ENCODE peak calls at places on chromosomes 3 and 15, in four cellular contexts. C, V, U and B are unnamed samples.

GRCh38 chr3:172367205-172368105 is 80.8 kb downstream of the GHSR start:
- DNase-seq in V (peak), U (no peak), C (peak), B (no peak)

GRCh38 chr3:64732570-64732969 is 44.8 kb upstream of the ADAMTS9 start:
- DNase-seq in U (no peak), V (no peak), C (no peak), B (no peak)

GRCh38 chr15:52667597-52667996 is 11.6 kb downstream of the ATOSA start:
- DNase-seq in U (no peak), C (no peak), V (no peak), B (no peak)

GRCh38 chr3:61595826-61596225 is 34.5 kb downstream of the PTPRG start:
- DNase-seq in C (no peak), V (no peak), U (no peak), B (no peak)

GRCh38 chr3:72487078-72487765 is 361.0 kb downstream of the SHQ1 start:
- DNase-seq in U (no peak), C (no peak), V (peak), B (peak)

GRCh38 chr3:123130079-123130726 is 63.4 kb downstream of the PDIA5 start:
- DNase-seq in V (no peak), C (no peak), U (no peak), B (no peak)

GRCh38 chr3:30231277-30232141 is 374.9 kb upstream of the TGFBR2 start:
- DNase-seq in U (no peak), C (peak), V (no peak), B (no peak)

GRCh38 chr3:67312205-67312604 is 314.1 kb downstream of the KBTBD8 start:
- DNase-seq in V (no peak), U (no peak), C (no peak), B (no peak)

GRCh38 chr3:158108596-158108995 is 1.3 kb upstream of the RSRC1 start:
- DNase-seq in V (no peak), U (no peak), C (no peak), B (no peak)

GRCh38 chr15:79397264-79397663 is 34.9 kb upstream of the MINAR1 start:
- DNase-seq in U (no peak), V (no peak), C (no peak), B (no peak)

GRCh38 chr3:171776411-171776810 is 33.9 kb downstream of the PLD1 start:
- DNase-seq in C (no peak), V (no peak), U (no peak), B (peak)

GRCh38 chr3:131549340-131549739 is 46.6 kb upstream of the MRPL3 start:
- DNase-seq in V (peak), C (no peak), U (no peak), B (no peak)

GRCh38 chr3:113663324-113663750 is 33.1 kb downstream of the USF3 start:
- DNase-seq in V (no peak), C (no peak), U (no peak), B (peak)

GRCh38 chr15:57668074-57668473 is 38.4 kb upstream of the POLR2M start:
- DNase-seq in C (no peak), U (no peak), V (no peak), B (no peak)

GRCh38 chr3:46242120-46242519 is at the start of gene CCR3:
- DNase-seq in C (no peak), V (no peak), U (no peak), B (no peak)

GRCh38 chr3:42055291-42055690 is 35.9 kb upstream of the TRAK1 start:
- DNase-seq in U (no peak), C (no peak), V (no peak), B (peak)

GRCh38 chr3:167743799-167744198 is 8.3 kb downstream of the SERPINI1 start:
- DNase-seq in C (no peak), V (no peak), U (no peak), B (no peak)

GRCh38 chr3:63970596-63971468 is 52.5 kb downstream of the PSMD6 start:
- DNase-seq in V (peak), U (no peak), C (no peak), B (peak)

GRCh38 chr3:139353920-139354556 is 10.2 kb downstream of the MRPS22 start:
- DNase-seq in U (no peak), V (peak), C (peak), B (peak)

GRCh38 chr3:61821823-61822251 is 260.5 kb downstream of the PTPRG start:
- DNase-seq in C (no peak), V (no peak), U (no peak), B (no peak)

GRCh38 chr3:115100172-115100571 is 46.9 kb downstream of the ZBTB20 start:
- DNase-seq in C (peak), U (peak), V (no peak), B (peak)

DNA sequence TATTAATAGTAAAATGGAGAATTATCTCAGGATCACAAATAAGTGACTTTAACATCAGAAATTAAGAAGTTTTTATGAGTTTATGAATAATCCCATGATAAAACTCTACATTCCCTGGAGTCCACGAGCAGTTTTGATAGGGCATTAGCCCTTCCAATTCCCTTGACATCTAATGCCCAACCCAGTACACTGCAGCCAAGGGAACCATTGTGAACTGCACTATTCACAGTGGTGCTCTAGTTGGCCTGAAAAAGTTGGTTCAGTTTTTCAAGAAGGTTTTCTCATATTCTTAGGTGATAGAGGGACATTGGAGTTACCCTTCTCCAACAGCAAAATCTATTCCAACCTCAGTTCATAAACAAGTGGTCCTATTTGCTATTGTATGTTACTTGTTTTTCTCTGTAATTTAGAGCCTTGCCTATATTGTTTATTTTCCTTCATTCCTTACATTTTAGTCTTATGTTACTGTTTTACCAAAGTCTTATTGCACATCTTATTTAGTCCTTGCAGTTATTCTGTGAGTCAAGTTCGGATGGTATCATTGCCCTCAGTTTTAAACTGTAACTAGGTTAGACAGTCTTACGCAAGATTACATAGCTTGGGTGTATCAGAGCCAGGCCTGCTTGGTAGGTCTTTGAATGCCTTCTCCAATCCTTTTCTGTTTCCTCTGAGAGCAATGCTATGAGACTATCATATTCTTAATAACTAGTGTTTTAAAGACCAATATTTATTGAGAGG is 57.9 kb upstream of the SAMMSON start:
- DNase-seq in V (no peak), C (no peak), U (no peak), B (no peak)
- TF ChIP-seq REST in V (no peak), C (no peak), U (no peak), B (no peak)

GRCh38 chr3:94301346-94301745 is 238.5 kb downstream of the NSUN3 start:
- DNase-seq in C (no peak), U (no peak), V (no peak), B (no peak)
- TF ChIP-seq MXI1 in C (no peak), U (no peak), V (no peak), B (no peak)

GRCh38 chr3:11002456-11002855 is 9.9 kb downstream of the SLC6A1 start:
- DNase-seq in U (no peak), C (no peak), V (no peak), B (peak)
- TF ChIP-seq REST in U (no peak), C (no peak), V (no peak), B (no peak)

GRCh38 chr3:160374472-160374871 is 24.6 kb downstream of the IFT80 start:
- DNase-seq in V (no peak), C (no peak), U (no peak), B (no peak)

GRCh38 chr3:160378331-160379109 is 20.5 kb downstream of the IFT80 start:
- DNase-seq in U (no peak), C (no peak), V (no peak), B (no peak)

GRCh38 chr3:160373655-160374054 is 25.4 kb downstream of the IFT80 start:
- DNase-seq in V (no peak), C (no peak), U (no peak), B (no peak)

GRCh38 chr3:160374925-160375324 is 24.1 kb downstream of the IFT80 start:
- DNase-seq in C (no peak), U (no peak), V (no peak), B (no peak)

DNA sequence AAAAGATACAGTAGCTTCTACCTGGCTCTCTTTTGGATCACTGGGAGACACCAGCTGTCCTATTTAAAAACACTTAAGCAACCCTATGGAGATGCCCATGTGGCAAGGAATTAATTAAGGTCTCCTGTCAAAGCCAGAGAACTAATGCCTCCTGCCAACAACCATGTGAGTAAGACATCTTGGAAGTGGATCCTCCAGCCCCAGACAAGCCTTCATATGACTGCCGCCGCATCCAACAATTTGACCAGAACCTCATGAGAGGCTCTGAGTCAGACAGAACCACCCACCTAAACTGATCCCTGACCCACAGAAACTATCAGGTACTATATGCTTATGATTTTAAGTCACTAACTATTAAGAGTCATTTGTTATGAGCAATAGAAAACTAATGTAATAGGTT is 22.3 kb downstream of the IFT80 start:
- DNase-seq in V (no peak), U (no peak), C (no peak), B (no peak)
- TF ChIP-seq MXI1 in V (no peak), U (no peak), C (no peak), B (no peak)

GRCh38 chr3:120095226-120096165 is 1.2 kb upstream of the GSK3B start:
- DNase-seq in V (peak), C (peak), U (peak), B (peak)
- TF ChIP-seq REST in V (peak), C (no peak), U (no peak), B (no peak)

GRCh38 chr3:118128886-118129285 is 905.8 kb downstream of the IGSF11 start:
- DNase-seq in V (no peak), U (no peak), C (no peak), B (no peak)
- TF ChIP-seq MXI1 in V (no peak), U (no peak), C (no peak), B (no peak)

DNA sequence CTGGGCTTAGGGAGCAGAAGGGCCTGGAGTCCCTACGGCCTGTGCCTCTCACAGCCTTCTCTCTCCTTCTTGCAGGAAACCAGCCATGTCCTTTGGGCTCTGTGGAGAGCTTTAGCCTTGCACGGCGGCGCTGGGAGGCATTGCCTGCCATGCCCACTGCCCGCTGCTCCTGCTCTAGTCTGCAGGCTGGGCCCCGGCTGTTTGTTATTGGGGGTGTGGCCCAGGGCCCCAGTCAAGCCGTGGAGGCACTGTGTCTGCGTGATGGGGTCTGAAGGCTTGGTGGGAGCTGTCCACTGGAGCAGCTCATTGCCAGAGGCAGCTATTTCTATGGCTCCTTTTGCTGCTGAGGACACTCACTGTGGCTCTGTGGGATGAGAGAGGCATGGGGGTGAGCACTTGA is 4.1 kb downstream of the KLHDC8B start:
- DNase-seq in C (no peak), U (no peak), V (no peak), B (no peak)
- TF ChIP-seq REST in C (no peak), U (no peak), V (no peak), B (no peak)